ENCODE peak calls at places on chromosomes 11 and 22, in seven cellular contexts. One of them, this sample, is unnamed.

GRCh38 chr11:62105611-62106245 is 18.1 kb upstream of the INCENP start:
- DNase-seq in BE2C: no peak
- DNase-seq in pancreas: no peak
- DNase-seq in A549: no peak
- DNase-seq in mammary epithelial cell: no peak
- DNase-seq in transverse colon: no peak
- DNase-seq in lung: no peak
- DNase-seq in this sample: no peak

GRCh38 chr11:8375460-8375859 is 111.8 kb upstream of the LMO1 start:
- DNase-seq in BE2C: no peak
- DNase-seq in pancreas: no peak
- DNase-seq in A549: no peak
- DNase-seq in mammary epithelial cell: no peak
- DNase-seq in transverse colon: no peak
- DNase-seq in lung: no peak
- DNase-seq in this sample: no peak

GRCh38 chr11:47308050-47308823 is 38.3 kb downstream of the MADD start:
- DNase-seq in BE2C: no peak
- DNase-seq in pancreas: no peak
- DNase-seq in A549: no peak
- DNase-seq in mammary epithelial cell: no peak
- DNase-seq in transverse colon: no peak
- DNase-seq in lung: no peak
- DNase-seq in this sample: no peak

GRCh38 chr22:49934144-49934890 is 15.9 kb downstream of the CRELD2 start:
- DNase-seq in BE2C: no peak
- DNase-seq in pancreas: peak; percentile 81
- DNase-seq in A549: no peak
- DNase-seq in mammary epithelial cell: no peak
- DNase-seq in transverse colon: peak; percentile 75
- DNase-seq in lung: peak; percentile 80
- DNase-seq in this sample: peak; percentile 31

GRCh38 chr11:14636119-14636518 is 7.5 kb upstream of the PDE3B start:
- DNase-seq in BE2C: no peak
- DNase-seq in pancreas: no peak
- DNase-seq in A549: no peak
- DNase-seq in mammary epithelial cell: no peak
- DNase-seq in transverse colon: no peak
- DNase-seq in lung: no peak
- DNase-seq in this sample: no peak

GRCh38 chr11:295351-296205 is 3.7 kb downstream of the IFITM5 start:
- DNase-seq in BE2C: no peak
- DNase-seq in pancreas: no peak
- DNase-seq in A549: no peak
- DNase-seq in mammary epithelial cell: no peak
- DNase-seq in transverse colon: no peak
- DNase-seq in lung: no peak
- DNase-seq in this sample: no peak

GRCh38 chr22:47612136-47612910 is 849.9 kb downstream of the TBC1D22A start:
- DNase-seq in BE2C: no peak
- DNase-seq in pancreas: no peak
- DNase-seq in A549: no peak
- DNase-seq in mammary epithelial cell: no peak
- DNase-seq in transverse colon: no peak
- DNase-seq in lung: no peak
- DNase-seq in this sample: no peak

GRCh38 chr11:8699903-8700302 is 17.3 kb downstream of the RPL27A start:
- DNase-seq in BE2C: no peak
- DNase-seq in pancreas: peak; percentile 60
- DNase-seq in A549: no peak
- DNase-seq in mammary epithelial cell: peak; percentile 74
- DNase-seq in transverse colon: peak; percentile 33
- DNase-seq in lung: no peak
- DNase-seq in this sample: peak; percentile 20

GRCh38 chr11:47552086-47552580 is 799 bp downstream of the CELF1 start:
- DNase-seq in BE2C: peak; percentile 18
- DNase-seq in pancreas: peak; percentile 39
- DNase-seq in A549: no peak
- DNase-seq in mammary epithelial cell: peak; percentile 51
- DNase-seq in transverse colon: no peak
- DNase-seq in lung: no peak
- DNase-seq in this sample: peak; percentile 33

GRCh38 chr11:20248345-20248744 is 88.1 kb upstream of the DBX1 start:
- DNase-seq in BE2C: no peak
- DNase-seq in pancreas: no peak
- DNase-seq in A549: no peak
- DNase-seq in mammary epithelial cell: no peak
- DNase-seq in transverse colon: no peak
- DNase-seq in lung: no peak
- DNase-seq in this sample: no peak

GRCh38 chr11:46322759-46323158 is 24.5 kb upstream of the DGKZ start:
- DNase-seq in BE2C: no peak
- DNase-seq in pancreas: no peak
- DNase-seq in A549: no peak
- DNase-seq in mammary epithelial cell: no peak
- DNase-seq in transverse colon: no peak
- DNase-seq in lung: no peak
- DNase-seq in this sample: no peak

GRCh38 chr11:31819533-31820437 is 8.7 kb upstream of the PAX6 start:
- DNase-seq in BE2C: no peak
- DNase-seq in pancreas: no peak
- DNase-seq in A549: no peak
- DNase-seq in mammary epithelial cell: no peak
- DNase-seq in transverse colon: no peak
- DNase-seq in lung: no peak
- DNase-seq in this sample: no peak

GRCh38 chr11:75188671-75189070 is 37.8 kb downstream of the SLCO2B1 start:
- DNase-seq in BE2C: no peak
- DNase-seq in pancreas: no peak
- DNase-seq in A549: no peak
- DNase-seq in mammary epithelial cell: no peak
- DNase-seq in transverse colon: no peak
- DNase-seq in lung: no peak
- DNase-seq in this sample: no peak

GRCh38 chr11:69088676-69089146 is 40.0 kb downstream of the TPCN2 start:
- DNase-seq in BE2C: peak; percentile 83
- DNase-seq in pancreas: peak; percentile 50
- DNase-seq in A549: peak; percentile 97
- DNase-seq in mammary epithelial cell: peak; percentile 70
- DNase-seq in transverse colon: peak; percentile 79
- DNase-seq in lung: peak; percentile 79
- DNase-seq in this sample: peak; percentile 82

GRCh38 chr11:119782021-119782420 is 53.0 kb upstream of the NECTIN1 start:
- DNase-seq in BE2C: no peak
- DNase-seq in pancreas: no peak
- DNase-seq in A549: no peak
- DNase-seq in mammary epithelial cell: no peak
- DNase-seq in transverse colon: no peak
- DNase-seq in lung: no peak
- DNase-seq in this sample: no peak

GRCh38 chr11:76764941-76765340 is 18.2 kb upstream of the TSKU start:
- DNase-seq in BE2C: no peak
- DNase-seq in pancreas: no peak
- DNase-seq in A549: no peak
- DNase-seq in mammary epithelial cell: no peak
- DNase-seq in transverse colon: no peak
- DNase-seq in lung: no peak
- DNase-seq in this sample: no peak

GRCh38 chr11:2222479-2222878 is 47.9 kb downstream of the ASCL2 start:
- DNase-seq in BE2C: no peak
- DNase-seq in pancreas: no peak
- DNase-seq in A549: no peak
- DNase-seq in mammary epithelial cell: no peak
- DNase-seq in transverse colon: no peak
- DNase-seq in lung: no peak
- DNase-seq in this sample: no peak

GRCh38 chr11:123144707-123145106 is 50.3 kb downstream of the CLMP start:
- DNase-seq in BE2C: no peak
- DNase-seq in pancreas: no peak
- DNase-seq in A549: no peak
- DNase-seq in mammary epithelial cell: no peak
- DNase-seq in transverse colon: no peak
- DNase-seq in lung: no peak
- DNase-seq in this sample: peak; percentile 43

GRCh38 chr11:47229161-47229560 is 14.4 kb downstream of the DDB2 start:
- DNase-seq in BE2C: no peak
- DNase-seq in pancreas: no peak
- DNase-seq in A549: no peak
- DNase-seq in mammary epithelial cell: no peak
- DNase-seq in transverse colon: no peak
- DNase-seq in lung: no peak
- DNase-seq in this sample: no peak

GRCh38 chr11:125621995-125622394 is 3.0 kb upstream of the CHEK1 start:
- DNase-seq in BE2C: no peak
- DNase-seq in pancreas: no peak
- DNase-seq in A549: no peak
- DNase-seq in mammary epithelial cell: peak; percentile 6
- DNase-seq in transverse colon: no peak
- DNase-seq in lung: no peak
- DNase-seq in this sample: peak; percentile 60

GRCh38 chr11:116697011-116697410 is 75.8 kb downstream of the BUD13 start:
- DNase-seq in BE2C: no peak
- DNase-seq in pancreas: no peak
- DNase-seq in A549: no peak
- DNase-seq in mammary epithelial cell: peak; percentile 37
- DNase-seq in transverse colon: no peak
- DNase-seq in lung: peak; percentile 11
- DNase-seq in this sample: peak; percentile 83

GRCh38 chr11:29190313-29190712 is 826.5 kb downstream of the KCNA4 start:
- DNase-seq in BE2C: no peak
- DNase-seq in pancreas: no peak
- DNase-seq in A549: no peak
- DNase-seq in mammary epithelial cell: peak; percentile 20
- DNase-seq in transverse colon: no peak
- DNase-seq in lung: no peak
- DNase-seq in this sample: peak; percentile 42

GRCh38 chr11:105312266-105312665 is 172.7 kb upstream of the CARD18 start:
- DNase-seq in BE2C: no peak
- DNase-seq in pancreas: no peak
- DNase-seq in A549: no peak
- DNase-seq in mammary epithelial cell: no peak
- DNase-seq in transverse colon: no peak
- DNase-seq in lung: no peak
- DNase-seq in this sample: no peak

GRCh38 chr22:44746836-44747519 is 5.4 kb upstream of the ARHGAP8 start:
- DNase-seq in BE2C: no peak
- DNase-seq in pancreas: no peak
- DNase-seq in A549: no peak
- DNase-seq in mammary epithelial cell: no peak
- DNase-seq in transverse colon: peak; percentile 70
- DNase-seq in lung: no peak
- DNase-seq in this sample: peak; percentile 72
- TF ChIP-seq CTCF in BE2C: no peak
- TF ChIP-seq CTCF in pancreas: no peak
- TF ChIP-seq CTCF in A549: no peak
- TF ChIP-seq CTCF in mammary epithelial cell: no peak
- TF ChIP-seq CTCF in transverse colon: no peak
- TF ChIP-seq CTCF in lung: no peak
- TF ChIP-seq CTCF in this sample: no peak

GRCh38 chr11:26780686-26781085 is 58.8 kb upstream of the SLC5A12 start:
- DNase-seq in BE2C: no peak
- DNase-seq in pancreas: no peak
- DNase-seq in A549: no peak
- DNase-seq in mammary epithelial cell: no peak
- DNase-seq in transverse colon: no peak
- DNase-seq in lung: no peak
- DNase-seq in this sample: no peak
- H3K4me3 ChIP-seq in BE2C: no peak overlapping the region
- H3K4me3 ChIP-seq in pancreas: no peak overlapping the region
- H3K4me3 ChIP-seq in A549: no peak overlapping the region
- H3K4me3 ChIP-seq in mammary epithelial cell: no peak overlapping the region
- H3K4me3 ChIP-seq in transverse colon: no peak overlapping the region
- H3K4me3 ChIP-seq in lung: no peak overlapping the region
- H3K4me3 ChIP-seq in this sample: no peak overlapping the region

GRCh38 chr22:22105364-22105763 is 122.8 kb upstream of the TOP3B start:
- DNase-seq in BE2C: no peak
- DNase-seq in pancreas: no peak
- DNase-seq in A549: no peak
- DNase-seq in mammary epithelial cell: no peak
- DNase-seq in transverse colon: no peak
- DNase-seq in lung: no peak
- DNase-seq in this sample: no peak

GRCh38 chr22:22099194-22099486 is 116.6 kb upstream of the TOP3B start:
- DNase-seq in BE2C: no peak
- DNase-seq in pancreas: no peak
- DNase-seq in A549: no peak
- DNase-seq in mammary epithelial cell: no peak
- DNase-seq in transverse colon: no peak
- DNase-seq in lung: no peak
- DNase-seq in this sample: no peak

GRCh38 chr22:22106855-22107254 is 124.3 kb upstream of the TOP3B start:
- DNase-seq in BE2C: no peak
- DNase-seq in pancreas: no peak
- DNase-seq in A549: no peak
- DNase-seq in mammary epithelial cell: no peak
- DNase-seq in transverse colon: no peak
- DNase-seq in lung: no peak
- DNase-seq in this sample: no peak

GRCh38 chr22:22099833-22100812 is 117.5 kb upstream of the TOP3B start:
- DNase-seq in BE2C: no peak
- DNase-seq in pancreas: no peak
- DNase-seq in A549: no peak
- DNase-seq in mammary epithelial cell: no peak
- DNase-seq in transverse colon: no peak
- DNase-seq in lung: no peak
- DNase-seq in this sample: peak; percentile 51

GRCh38 chr22:22103078-22103593 is 120.5 kb upstream of the TOP3B start:
- DNase-seq in BE2C: peak; percentile 30
- DNase-seq in pancreas: no peak
- DNase-seq in A549: peak; percentile 11
- DNase-seq in mammary epithelial cell: no peak
- DNase-seq in transverse colon: no peak
- DNase-seq in lung: no peak
- DNase-seq in this sample: no peak
- TF ChIP-seq CTCF in BE2C: peak; percentile 58
- TF ChIP-seq CTCF in pancreas: no peak
- TF ChIP-seq CTCF in A549: no peak
- TF ChIP-seq CTCF in mammary epithelial cell: peak; percentile 49
- TF ChIP-seq CTCF in transverse colon: peak; percentile 15
- TF ChIP-seq CTCF in lung: no peak
- TF ChIP-seq CTCF in this sample: peak; percentile 50

DNA sequence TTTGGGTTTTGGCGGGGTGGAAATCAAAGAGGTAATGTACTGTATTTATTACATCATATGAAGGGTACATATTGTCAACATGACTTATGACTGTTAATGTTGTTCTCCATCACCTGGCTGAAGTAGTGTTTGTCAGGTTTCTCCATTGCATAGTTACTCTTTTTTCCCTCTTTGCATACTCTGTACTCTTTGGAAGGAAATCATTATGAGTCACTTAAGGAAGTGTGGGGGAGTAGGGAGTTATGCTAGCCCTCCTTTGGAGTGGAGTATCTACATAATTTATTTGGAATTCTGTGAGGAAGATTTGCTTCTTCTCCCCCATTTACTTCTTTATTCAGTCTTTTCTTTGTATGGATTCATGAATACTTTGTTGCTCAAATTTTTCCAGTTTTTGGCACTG is 3.6 kb upstream of the PGR start:
- DNase-seq in BE2C: no peak
- DNase-seq in pancreas: no peak
- DNase-seq in A549: no peak
- DNase-seq in mammary epithelial cell: no peak
- DNase-seq in transverse colon: no peak
- DNase-seq in lung: no peak
- DNase-seq in this sample: no peak
- H3K4me3 ChIP-seq in BE2C: no peak overlapping the region
- H3K4me3 ChIP-seq in pancreas: no peak overlapping the region
- H3K4me3 ChIP-seq in A549: no peak overlapping the region
- H3K4me3 ChIP-seq in mammary epithelial cell: no peak overlapping the region
- H3K4me3 ChIP-seq in transverse colon: no peak overlapping the region
- H3K4me3 ChIP-seq in lung: no peak overlapping the region
- H3K4me3 ChIP-seq in this sample: no peak overlapping the region

GRCh38 chr11:35619754-35620640 is 1.7 kb downstream of the FJX1 start:
- DNase-seq in BE2C: peak; percentile 66
- DNase-seq in pancreas: peak; percentile 23
- DNase-seq in A549: peak; percentile 42
- DNase-seq in mammary epithelial cell: no peak
- DNase-seq in transverse colon: peak; percentile 8
- DNase-seq in lung: no peak
- DNase-seq in this sample: peak; percentile 41
- TF ChIP-seq CTCF in BE2C: no peak
- TF ChIP-seq CTCF in pancreas: no peak
- TF ChIP-seq CTCF in A549: no peak
- TF ChIP-seq CTCF in mammary epithelial cell: no peak
- TF ChIP-seq CTCF in transverse colon: no peak
- TF ChIP-seq CTCF in lung: no peak
- TF ChIP-seq CTCF in this sample: peak; percentile 2

This sample was measured in epithelial cell of esophagus.